ENCODE peak calls at places on chromosome 6, in eight cellular contexts. One of them, this sample, is unnamed.

GRCh38 chr6:54586251-54586650 is 260.3 kb upstream of the FAM83B start:
- DNase-seq in ascending aorta: no peak
- DNase-seq in A549: no peak
- DNase-seq in uterus: no peak
- DNase-seq in AG04450: no peak
- DNase-seq in HL-60: no peak
- DNase-seq in fibroblast of lung: peak
- DNase-seq in ovary: no peak
- DNase-seq in this sample: no peak

GRCh38 chr6:91751496-91751895 is 1164.6 kb upstream of the MAP3K7 start:
- DNase-seq in ascending aorta: no peak
- DNase-seq in A549: no peak
- DNase-seq in uterus: no peak
- DNase-seq in AG04450: no peak
- DNase-seq in HL-60: no peak
- DNase-seq in fibroblast of lung: no peak
- DNase-seq in ovary: no peak
- DNase-seq in this sample: no peak

GRCh38 chr6:13873288-13874190 is 51.2 kb upstream of the RNF182 start:
- DNase-seq in ascending aorta: no peak
- DNase-seq in A549: peak
- DNase-seq in uterus: peak
- DNase-seq in AG04450: no peak
- DNase-seq in HL-60: peak
- DNase-seq in fibroblast of lung: no peak
- DNase-seq in ovary: peak
- DNase-seq in this sample: peak

GRCh38 chr6:2127484-2127911 is 117.9 kb downstream of the GMDS start:
- DNase-seq in ascending aorta: peak
- DNase-seq in A549: no peak
- DNase-seq in uterus: peak
- DNase-seq in AG04450: no peak
- DNase-seq in HL-60: no peak
- DNase-seq in fibroblast of lung: no peak
- DNase-seq in ovary: no peak
- DNase-seq in this sample: no peak

GRCh38 chr6:145711372-145711771 is 23.9 kb downstream of the EPM2A start:
- DNase-seq in ascending aorta: no peak
- DNase-seq in A549: no peak
- DNase-seq in uterus: no peak
- DNase-seq in AG04450: no peak
- DNase-seq in HL-60: no peak
- DNase-seq in fibroblast of lung: no peak
- DNase-seq in ovary: no peak
- DNase-seq in this sample: no peak

GRCh38 chr6:20092071-20092566 is 120.2 kb downstream of the MBOAT1 start:
- DNase-seq in ascending aorta: no peak
- DNase-seq in A549: peak
- DNase-seq in uterus: no peak
- DNase-seq in AG04450: peak
- DNase-seq in HL-60: peak
- DNase-seq in fibroblast of lung: peak
- DNase-seq in ovary: no peak
- DNase-seq in this sample: no peak

GRCh38 chr6:18389479-18389878 is 2.3 kb downstream of the RNF144B start:
- DNase-seq in ascending aorta: no peak
- DNase-seq in A549: no peak
- DNase-seq in uterus: no peak
- DNase-seq in AG04450: no peak
- DNase-seq in HL-60: no peak
- DNase-seq in fibroblast of lung: peak
- DNase-seq in ovary: no peak
- DNase-seq in this sample: no peak

GRCh38 chr6:165729307-165729936 is 66.4 kb upstream of the PDE10A start:
- DNase-seq in ascending aorta: no peak
- DNase-seq in A549: peak
- DNase-seq in uterus: no peak
- DNase-seq in AG04450: no peak
- DNase-seq in HL-60: peak
- DNase-seq in fibroblast of lung: peak
- DNase-seq in ovary: no peak
- DNase-seq in this sample: no peak

GRCh38 chr6:53201270-53201669 is 52.6 kb upstream of the GCM1 start:
- DNase-seq in ascending aorta: no peak
- DNase-seq in A549: no peak
- DNase-seq in uterus: no peak
- DNase-seq in AG04450: no peak
- DNase-seq in HL-60: no peak
- DNase-seq in fibroblast of lung: no peak
- DNase-seq in ovary: no peak
- DNase-seq in this sample: no peak

GRCh38 chr6:15299430-15300131 is 53.7 kb downstream of the JARID2 start:
- DNase-seq in ascending aorta: no peak
- DNase-seq in A549: no peak
- DNase-seq in uterus: no peak
- DNase-seq in AG04450: no peak
- DNase-seq in HL-60: peak
- DNase-seq in fibroblast of lung: no peak
- DNase-seq in ovary: peak
- DNase-seq in this sample: no peak

GRCh38 chr6:3405679-3406078 is 51.2 kb downstream of the SLC22A23 start:
- DNase-seq in ascending aorta: no peak
- DNase-seq in A549: peak
- DNase-seq in uterus: no peak
- DNase-seq in AG04450: no peak
- DNase-seq in HL-60: no peak
- DNase-seq in fibroblast of lung: peak
- DNase-seq in ovary: no peak
- DNase-seq in this sample: no peak

GRCh38 chr6:33607784-33608161 is 13.3 kb upstream of the ITPR3 start:
- DNase-seq in ascending aorta: no peak
- DNase-seq in A549: peak
- DNase-seq in uterus: no peak
- DNase-seq in AG04450: no peak
- DNase-seq in HL-60: no peak
- DNase-seq in fibroblast of lung: no peak
- DNase-seq in ovary: no peak
- DNase-seq in this sample: no peak

GRCh38 chr6:146598785-146599405 is at the start of gene ADGB:
- DNase-seq in ascending aorta: no peak
- DNase-seq in A549: peak
- DNase-seq in uterus: peak
- DNase-seq in AG04450: peak
- DNase-seq in HL-60: peak
- DNase-seq in fibroblast of lung: peak
- DNase-seq in ovary: peak
- DNase-seq in this sample: no peak

GRCh38 chr6:24495516-24495847 is 713 bp downstream of the ALDH5A1 start:
- DNase-seq in ascending aorta: no peak
- DNase-seq in A549: peak
- DNase-seq in uterus: peak
- DNase-seq in AG04450: no peak
- DNase-seq in HL-60: peak
- DNase-seq in fibroblast of lung: peak
- DNase-seq in ovary: peak
- DNase-seq in this sample: peak

GRCh38 chr6:147202516-147203310 is 1.5 kb upstream of the STXBP5 start:
- DNase-seq in ascending aorta: peak
- DNase-seq in A549: peak
- DNase-seq in uterus: peak
- DNase-seq in AG04450: peak
- DNase-seq in HL-60: peak
- DNase-seq in fibroblast of lung: peak
- DNase-seq in ovary: peak
- DNase-seq in this sample: peak

GRCh38 chr6:14922706-14923105 is 323.2 kb upstream of the JARID2 start:
- DNase-seq in ascending aorta: no peak
- DNase-seq in A549: no peak
- DNase-seq in uterus: no peak
- DNase-seq in AG04450: no peak
- DNase-seq in HL-60: no peak
- DNase-seq in fibroblast of lung: no peak
- DNase-seq in ovary: no peak
- DNase-seq in this sample: no peak

GRCh38 chr6:10951675-10952282 is 64.9 kb downstream of the SYCP2L start:
- DNase-seq in ascending aorta: no peak
- DNase-seq in A549: peak
- DNase-seq in uterus: no peak
- DNase-seq in AG04450: peak
- DNase-seq in HL-60: no peak
- DNase-seq in fibroblast of lung: peak
- DNase-seq in ovary: no peak
- DNase-seq in this sample: no peak

GRCh38 chr6:77298298-77298697 is 165.0 kb downstream of the HTR1B start:
- DNase-seq in ascending aorta: no peak
- DNase-seq in A549: peak
- DNase-seq in uterus: no peak
- DNase-seq in AG04450: no peak
- DNase-seq in HL-60: no peak
- DNase-seq in fibroblast of lung: no peak
- DNase-seq in ovary: no peak
- DNase-seq in this sample: no peak

GRCh38 chr6:135922746-135923145 is 71.2 kb downstream of the PDE7B start:
- DNase-seq in ascending aorta: no peak
- DNase-seq in A549: no peak
- DNase-seq in uterus: peak
- DNase-seq in AG04450: no peak
- DNase-seq in HL-60: no peak
- DNase-seq in fibroblast of lung: peak
- DNase-seq in ovary: no peak
- DNase-seq in this sample: no peak

GRCh38 chr6:31643818-31644454 is 8.5 kb downstream of the BAG6 start:
- DNase-seq in ascending aorta: no peak
- DNase-seq in A549: no peak
- DNase-seq in uterus: no peak
- DNase-seq in AG04450: no peak
- DNase-seq in HL-60: no peak
- DNase-seq in fibroblast of lung: no peak
- DNase-seq in ovary: no peak
- DNase-seq in this sample: no peak

GRCh38 chr6:87561012-87561411 is 28.8 kb downstream of the RARS2 start:
- DNase-seq in ascending aorta: no peak
- DNase-seq in A549: no peak
- DNase-seq in uterus: no peak
- DNase-seq in AG04450: no peak
- DNase-seq in HL-60: no peak
- DNase-seq in fibroblast of lung: no peak
- DNase-seq in ovary: no peak
- DNase-seq in this sample: no peak

GRCh38 chr6:15876406-15876805 is 213.6 kb upstream of the DTNBP1 start:
- DNase-seq in ascending aorta: no peak
- DNase-seq in A549: peak
- DNase-seq in uterus: no peak
- DNase-seq in AG04450: no peak
- DNase-seq in HL-60: peak
- DNase-seq in fibroblast of lung: peak
- DNase-seq in ovary: no peak
- DNase-seq in this sample: no peak

GRCh38 chr6:8845691-8846090 is 410.3 kb upstream of the SLC35B3 start:
- DNase-seq in ascending aorta: no peak
- DNase-seq in A549: no peak
- DNase-seq in uterus: no peak
- DNase-seq in AG04450: no peak
- DNase-seq in HL-60: no peak
- DNase-seq in fibroblast of lung: no peak
- DNase-seq in ovary: no peak
- DNase-seq in this sample: no peak

GRCh38 chr6:152981989-152982767 is 663 bp downstream of the FBXO5 start:
- DNase-seq in ascending aorta: no peak
- DNase-seq in A549: no peak
- DNase-seq in uterus: peak
- DNase-seq in AG04450: no peak
- DNase-seq in HL-60: no peak
- DNase-seq in fibroblast of lung: no peak
- DNase-seq in ovary: peak
- DNase-seq in this sample: no peak

GRCh38 chr6:16105874-16106273 is 23.0 kb upstream of the MYLIP start:
- DNase-seq in ascending aorta: no peak
- DNase-seq in A549: no peak
- DNase-seq in uterus: no peak
- DNase-seq in AG04450: no peak
- DNase-seq in HL-60: peak
- DNase-seq in fibroblast of lung: peak
- DNase-seq in ovary: no peak
- DNase-seq in this sample: no peak

GRCh38 chr6:149166747-149167146 is 150.8 kb upstream of the TAB2 start:
- DNase-seq in ascending aorta: no peak
- DNase-seq in A549: no peak
- DNase-seq in uterus: no peak
- DNase-seq in AG04450: no peak
- DNase-seq in HL-60: no peak
- DNase-seq in fibroblast of lung: peak
- DNase-seq in ovary: no peak
- DNase-seq in this sample: no peak
- H3K27ac ChIP-seq in ascending aorta: no peak
- H3K27ac ChIP-seq in A549: no peak
- H3K27ac ChIP-seq in uterus: no peak
- H3K27ac ChIP-seq in AG04450: no peak
- H3K27ac ChIP-seq in HL-60: no peak
- H3K27ac ChIP-seq in fibroblast of lung: no peak
- H3K27ac ChIP-seq in ovary: no peak
- H3K27ac ChIP-seq in this sample: no peak

DNA sequence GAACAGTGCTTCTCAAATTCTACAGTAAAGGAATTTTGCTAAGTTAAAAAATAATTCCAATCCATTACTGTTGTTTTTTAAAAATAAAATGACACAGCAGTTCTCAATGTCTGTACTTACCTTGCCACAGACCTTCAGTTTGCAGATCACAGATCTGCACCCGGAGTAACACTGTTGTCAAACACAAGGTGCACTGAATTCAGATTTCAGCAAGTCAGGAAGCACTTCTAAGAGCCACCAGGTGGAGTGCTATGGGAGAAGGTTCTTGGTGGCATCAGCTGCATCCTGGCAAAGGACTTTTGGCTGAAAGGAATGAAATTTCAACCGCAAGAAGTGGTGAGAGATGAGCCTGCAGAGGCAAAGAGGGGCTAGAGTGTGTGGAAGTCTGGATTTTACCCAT is 17.4 kb downstream of the RSPH4A start:
- DNase-seq in ascending aorta: no peak
- DNase-seq in A549: peak
- DNase-seq in uterus: no peak
- DNase-seq in AG04450: no peak
- DNase-seq in HL-60: no peak
- DNase-seq in fibroblast of lung: no peak
- DNase-seq in ovary: no peak
- DNase-seq in this sample: no peak
- TF ChIP-seq CTCF in ascending aorta: no peak
- TF ChIP-seq CTCF in A549: no peak
- TF ChIP-seq CTCF in uterus: no peak
- TF ChIP-seq CTCF in AG04450: peak
- TF ChIP-seq CTCF in HL-60: peak
- TF ChIP-seq CTCF in fibroblast of lung: peak
- TF ChIP-seq CTCF in ovary: no peak
- TF ChIP-seq CTCF in this sample: no peak

GRCh38 chr6:6927437-6928361 is 180.1 kb upstream of the RREB1 start:
- DNase-seq in ascending aorta: no peak
- DNase-seq in A549: no peak
- DNase-seq in uterus: peak
- DNase-seq in AG04450: no peak
- DNase-seq in HL-60: peak
- DNase-seq in fibroblast of lung: peak
- DNase-seq in ovary: peak
- DNase-seq in this sample: no peak
- H3K27ac ChIP-seq in ascending aorta: no peak
- H3K27ac ChIP-seq in A549: no peak
- H3K27ac ChIP-seq in uterus: no peak
- H3K27ac ChIP-seq in AG04450: no peak
- H3K27ac ChIP-seq in HL-60: peak
- H3K27ac ChIP-seq in fibroblast of lung: no peak
- H3K27ac ChIP-seq in ovary: peak
- H3K27ac ChIP-seq in this sample: no peak

GRCh38 chr6:29748391-29749352 is 25.4 kb downstream of the HLA-F start:
- DNase-seq in ascending aorta: peak
- DNase-seq in A549: peak
- DNase-seq in uterus: peak
- DNase-seq in AG04450: no peak
- DNase-seq in HL-60: peak
- DNase-seq in fibroblast of lung: peak
- DNase-seq in ovary: peak
- DNase-seq in this sample: peak
- TF ChIP-seq CTCF in ascending aorta: no peak
- TF ChIP-seq CTCF in A549: no peak
- TF ChIP-seq CTCF in uterus: peak
- TF ChIP-seq CTCF in AG04450: no peak
- TF ChIP-seq CTCF in HL-60: no peak
- TF ChIP-seq CTCF in fibroblast of lung: no peak
- TF ChIP-seq CTCF in ovary: no peak
- TF ChIP-seq CTCF in this sample: no peak